ENCODE peak calls at places on chromosomes 3 and 15, in seven cellular contexts. U is H1, C is sigmoid colon, A is Panc1, Z is SK-N-MC, T is HCT116, Q is esophagus muscularis mucosa. L is an unnamed sample.

GRCh38 chr3:24505678-24506560 is 11.3 kb upstream of the THRB start:
- DNase-seq in U (no peak), C (no peak), A (no peak), Z (no peak), T (no peak), Q (peak; percentile 62), L (no peak)

GRCh38 chr3:12227833-12228232 is 61.0 kb upstream of the PPARG start:
- DNase-seq in U (no peak), C (no peak), A (no peak), Z (peak; percentile 2), T (no peak), Q (no peak), L (no peak)

GRCh38 chr15:40106203-40107161 is 2.2 kb downstream of the BMF start:
- DNase-seq in U (peak; percentile 83), C (peak; percentile 88), A (no peak), Z (no peak), T (no peak), Q (no peak), L (peak; percentile 95)

GRCh38 chr3:169964176-169964575 is 2.4 kb upstream of the SEC62 start:
- DNase-seq in U (no peak), C (no peak), A (no peak), Z (no peak), T (no peak), Q (no peak), L (no peak)

GRCh38 chr15:80072285-80072684 is 12.8 kb downstream of the ZFAND6 start:
- DNase-seq in U (no peak), C (no peak), A (peak; percentile 82), Z (peak; percentile 92), T (peak; percentile 87), Q (no peak), L (no peak)

GRCh38 chr15:83533548-83533947 is 86.4 kb downstream of the SH3GL3 start:
- DNase-seq in U (no peak), C (no peak), A (no peak), Z (no peak), T (no peak), Q (no peak), L (no peak)

GRCh38 chr3:80233576-80233975 is 465.8 kb upstream of the ROBO1 start:
- DNase-seq in U (no peak), C (no peak), A (no peak), Z (no peak), T (no peak), Q (no peak), L (no peak)

GRCh38 chr15:80309769-80310384 is 57.9 kb upstream of the CTXND1 start:
- DNase-seq in U (no peak), C (no peak), A (no peak), Z (no peak), T (peak; percentile 4), Q (no peak), L (no peak)

GRCh38 chr3:57446318-57446841 is 97.8 kb downstream of the DNAH12 start:
- DNase-seq in U (no peak), C (no peak), A (no peak), Z (no peak), T (no peak), Q (no peak), L (no peak)

GRCh38 chr15:85788796-85789495 is 5.8 kb downstream of the KLHL25 start:
- DNase-seq in U (no peak), C (no peak), A (no peak), Z (no peak), T (no peak), Q (no peak), L (no peak)

GRCh38 chr3:71461098-71461497 is 122.4 kb downstream of the FOXP1 start:
- DNase-seq in U (no peak), C (no peak), A (no peak), Z (no peak), T (no peak), Q (no peak), L (no peak)

GRCh38 chr15:98560338-98560737 is 88.0 kb upstream of the IGF1R start:
- DNase-seq in U (no peak), C (no peak), A (no peak), Z (no peak), T (no peak), Q (no peak), L (no peak)

GRCh38 chr3:45545476-45545875 is 49.1 kb upstream of the LIMD1 start:
- DNase-seq in U (no peak), C (peak; percentile 74), A (no peak), Z (no peak), T (no peak), Q (no peak), L (no peak)

GRCh38 chr3:160924776-160925175 is 168.7 kb downstream of the PPM1L start:
- DNase-seq in U (no peak), C (no peak), A (no peak), Z (no peak), T (no peak), Q (no peak), L (no peak)

GRCh38 chr3:185402561-185402960 is 39.6 kb downstream of the MAP3K13 start:
- DNase-seq in U (no peak), C (no peak), A (no peak), Z (no peak), T (no peak), Q (peak; percentile 12), L (no peak)

GRCh38 chr3:184323696-184324095 is 9.3 kb downstream of the EIF4G1 start:
- DNase-seq in U (no peak), C (no peak), A (no peak), Z (no peak), T (no peak), Q (no peak), L (no peak)

GRCh38 chr3:22996926-22997600 is 206.1 kb upstream of the UBE2E2 start:
- DNase-seq in U (no peak), C (no peak), A (no peak), Z (no peak), T (no peak), Q (no peak), L (no peak)

GRCh38 chr15:69034352-69034751 is 19.9 kb downstream of the NOX5 start:
- DNase-seq in U (no peak), C (no peak), A (peak; percentile 70), Z (no peak), T (no peak), Q (no peak), L (peak; percentile 40)

GRCh38 chr3:170611746-170612145 is 25.9 kb upstream of the SLC7A14 start:
- DNase-seq in U (no peak), C (no peak), A (no peak), Z (no peak), T (no peak), Q (no peak), L (no peak)

GRCh38 chr3:190076138-190076537 is 44.6 kb downstream of the P3H2 start:
- DNase-seq in U (no peak), C (no peak), A (no peak), Z (no peak), T (no peak), Q (no peak), L (no peak)

GRCh38 chr3:127043041-127043641 is 60.2 kb downstream of the PLXNA1 start:
- DNase-seq in U (peak; percentile 66), C (peak; percentile 36), A (no peak), Z (no peak), T (no peak), Q (no peak), L (no peak)

GRCh38 chr15:71804226-71804625 is 6.1 kb upstream of the NR2E3 start:
- DNase-seq in U (no peak), C (no peak), A (no peak), Z (no peak), T (no peak), Q (no peak), L (no peak)

GRCh38 chr15:83602021-83602420 is 51.9 kb upstream of the ADAMTSL3 start:
- DNase-seq in U (peak; percentile 11), C (no peak), A (no peak), Z (no peak), T (peak; percentile 12), Q (no peak), L (no peak)

DNA sequence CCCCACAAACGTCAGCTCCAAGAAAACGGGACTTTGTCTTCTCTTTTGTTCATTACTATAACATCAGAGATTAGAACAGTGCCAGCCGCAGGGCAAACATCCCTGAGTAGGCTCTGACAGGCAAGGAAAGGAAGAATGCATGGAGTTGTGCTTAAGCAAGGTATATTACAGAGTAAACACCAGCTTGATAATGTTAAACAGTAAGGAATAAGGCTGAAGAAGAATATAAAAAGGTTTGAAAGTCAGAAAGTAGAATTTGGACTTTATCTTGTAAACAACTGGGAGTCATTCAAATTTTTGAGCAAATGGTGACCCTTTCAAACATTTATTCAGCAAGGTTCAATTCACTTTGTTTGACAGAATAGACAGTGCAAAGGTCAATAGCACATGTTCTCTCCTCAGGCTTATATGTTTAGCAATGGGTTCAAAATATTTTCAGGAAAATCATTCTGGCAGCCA is 11.0 kb downstream of the GABPB1 start:
- DNase-seq in U (no peak), C (no peak), A (no peak), Z (no peak), T (no peak), Q (no peak), L (no peak)
- TF ChIP-seq POLR2AphosphoS5 in U (no peak), C (no peak), A (no peak), Z (no peak), T (no peak), Q (no peak), L (no peak)

GRCh38 chr3:39404943-39405686 is 1.4 kb upstream of the RPSA start:
- DNase-seq in U (peak; percentile 70), C (no peak), A (no peak), Z (no peak), T (no peak), Q (no peak), L (no peak)
- TF ChIP-seq POLR2AphosphoS5 in U (peak; percentile 90), C (no peak), A (no peak), Z (no peak), T (no peak), Q (no peak), L (no peak)

DNA sequence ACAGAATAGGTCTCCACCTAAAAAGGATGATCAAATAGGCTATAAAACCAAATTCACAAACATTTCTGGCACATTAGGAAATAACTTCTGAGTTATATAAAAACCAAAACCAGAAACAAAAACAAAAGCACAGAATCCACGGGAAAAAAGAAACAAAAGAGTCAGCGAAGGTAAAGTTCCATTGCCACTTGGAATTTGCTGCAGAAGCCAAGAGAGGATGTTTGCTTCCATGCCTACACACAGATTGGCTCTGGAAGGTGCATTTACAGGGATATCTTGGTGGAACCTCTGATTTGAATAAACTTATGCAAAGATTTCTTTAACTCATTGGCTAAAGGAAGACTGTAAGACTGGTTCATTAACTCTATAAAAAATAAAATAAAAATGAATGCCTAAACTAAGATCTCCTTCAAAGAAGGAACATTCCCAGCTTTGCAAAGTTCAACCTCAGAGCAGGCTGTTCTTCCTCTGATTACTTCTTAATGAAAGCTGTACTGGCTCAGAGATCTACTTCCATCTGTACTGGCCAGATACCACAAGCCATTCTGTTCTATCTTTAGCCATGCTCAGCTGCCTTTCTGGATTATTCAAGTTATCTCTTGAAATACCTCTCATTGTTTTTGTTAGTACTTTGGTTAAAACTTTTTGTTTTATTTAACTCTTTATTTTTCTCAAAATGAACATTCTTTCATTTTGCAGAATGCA is 537.5 kb upstream of the CCDC54 start:
- DNase-seq in U (no peak), C (no peak), A (no peak), Z (no peak), T (no peak), Q (no peak), L (no peak)
- TF ChIP-seq POLR2AphosphoS5 in U (no peak), C (no peak), A (no peak), Z (no peak), T (no peak), Q (no peak), L (no peak)

GRCh38 chr3:58521917-58522680 is 14.9 kb downstream of the ACOX2 start:
- DNase-seq in U (peak; percentile 45), C (no peak), A (no peak), Z (no peak), T (no peak), Q (no peak), L (no peak)
- TF ChIP-seq POLR2AphosphoS5 in U (no peak), C (no peak), A (no peak), Z (no peak), T (no peak), Q (no peak), L (no peak)

L was measured in vagina.